ENCODE peak calls at places on chromosomes 3 and 15, in six cellular contexts. D, E, S, Q, K and O are unnamed samples.

GRCh38 chr3:178392553-178392952 is 143.7 kb upstream of the KCNMB2 start:
- DNase-seq in D (no peak), E (no peak), S (peak; percentile 85), Q (no peak), K (no peak), O (peak; percentile 82)

GRCh38 chr3:13215940-13216546 is 142.8 kb upstream of the IQSEC1 start:
- DNase-seq in D (no peak), E (peak; percentile 70), S (peak; percentile 87), Q (peak; percentile 6), K (no peak), O (peak; percentile 85)

GRCh38 chr3:59660852-59661624 is 611.2 kb upstream of the CFAP20DC start:
- DNase-seq in D (no peak), E (no peak), S (no peak), Q (no peak), K (no peak), O (no peak)

GRCh38 chr3:150264560-150264959 is 143.5 kb upstream of the TSC22D2 start:
- DNase-seq in D (no peak), E (no peak), S (no peak), Q (no peak), K (no peak), O (no peak)

GRCh38 chr3:172163320-172163719 is 123.9 kb downstream of the FNDC3B start:
- DNase-seq in D (no peak), E (no peak), S (no peak), Q (no peak), K (no peak), O (no peak)

GRCh38 chr3:113279686-113280085 is 68.3 kb downstream of the BOC start:
- DNase-seq in D (peak; percentile 11), E (no peak), S (no peak), Q (no peak), K (no peak), O (no peak)

GRCh38 chr15:64274541-64274940 is 81.4 kb downstream of the CSNK1G1 start:
- DNase-seq in D (no peak), E (no peak), S (no peak), Q (no peak), K (no peak), O (no peak)

GRCh38 chr15:60713096-60714084 is 234.4 kb upstream of the ICE2 start:
- DNase-seq in D (no peak), E (no peak), S (peak; percentile 75), Q (no peak), K (no peak), O (peak; percentile 70)

GRCh38 chr3:126578702-126579101 is 20.0 kb upstream of the C3orf22 start:
- DNase-seq in D (no peak), E (no peak), S (no peak), Q (no peak), K (no peak), O (no peak)

GRCh38 chr3:112002458-112002971 is 3.8 kb downstream of the TAGLN3 start:
- DNase-seq in D (no peak), E (no peak), S (peak; percentile 76), Q (no peak), K (no peak), O (peak; percentile 60)

GRCh38 chr15:70245932-70246622 is 148.4 kb upstream of the TLE3 start:
- DNase-seq in D (no peak), E (no peak), S (peak; percentile 56), Q (no peak), K (no peak), O (peak; percentile 48)